ENCODE peak calls at places on chromosomes 4 and X, in five cellular contexts. J is H1, T is H9, Z is mesendoderm, X is IMR-90. O is an unnamed sample.

GRCh38 chr4:177108708-177109107 is 201.0 kb upstream of the NEIL3 start:
- DNase-seq in J (no peak), T (no peak), Z (peak; percentile 14), X (peak; percentile 68), O (no peak)

GRCh38 chr4:156475322-156475721 is 496.3 kb downstream of the PDGFC start:
- DNase-seq in J (no peak), T (no peak), Z (peak; percentile 27), X (peak; percentile 76), O (peak; percentile 51)

GRCh38 chrX:108225456-108225730 is 133.8 kb downstream of the ATG4A start:
- DNase-seq in J (no peak), T (no peak), Z (no peak), X (no peak), O (no peak)

GRCh38 chr4:3801931-3802550 is 35.9 kb downstream of the ADRA2C start:
- DNase-seq in J (no peak), T (no peak), Z (no peak), X (no peak), O (no peak)

GRCh38 chrX:40177942-40178715 is 80.4 kb upstream of the BCOR start:
- DNase-seq in J (no peak), T (no peak), Z (no peak), X (no peak), O (no peak)

GRCh38 chrX:129798888-129799287 is 19.1 kb downstream of the SASH3 start:
- DNase-seq in J (no peak), T (no peak), Z (no peak), X (no peak), O (no peak)

GRCh38 chr4:23878912-23879732 is 10.7 kb downstream of the PPARGC1A start:
- DNase-seq in J (no peak), T (no peak), Z (peak; percentile 94), X (peak; percentile 28), O (peak; percentile 59)

GRCh38 chr4:77501851-77502250 is 103.8 kb upstream of the CXCL13 start:
- DNase-seq in J (no peak), T (no peak), Z (no peak), X (no peak), O (no peak)

GRCh38 chr4:68577590-68577989 is 1.5 kb upstream of the UGT2B17 start:
- DNase-seq in J (no peak), T (no peak), Z (no peak), X (no peak), O (no peak)

GRCh38 chr4:6062133-6062532 is 43.9 kb upstream of the C4orf50 start:
- DNase-seq in J (no peak), T (no peak), Z (no peak), X (no peak), O (no peak)

GRCh38 chr4:142428715-142429114 is 417.4 kb downstream of the INPP4B start:
- DNase-seq in J (no peak), T (no peak), Z (no peak), X (no peak), O (no peak)

GRCh38 chrX:9873952-9874351 is 87.7 kb downstream of the SHROOM2 start:
- DNase-seq in J (peak; percentile 50), T (peak; percentile 46), Z (peak; percentile 66), X (peak; percentile 49), O (peak; percentile 65)

GRCh38 chr4:24765331-24765990 is 29.9 kb upstream of the SOD3 start:
- DNase-seq in J (no peak), T (no peak), Z (no peak), X (peak; percentile 76), O (peak; percentile 66)

GRCh38 chrX:49058794-49059193 is at the start of gene CCDC120:
- DNase-seq in J (no peak), T (peak; percentile 68), Z (peak; percentile 49), X (no peak), O (no peak)

GRCh38 chrX:49054073-49054762 is 4.6 kb upstream of the CCDC120 start:
- DNase-seq in J (no peak), T (no peak), Z (no peak), X (no peak), O (no peak)

DNA sequence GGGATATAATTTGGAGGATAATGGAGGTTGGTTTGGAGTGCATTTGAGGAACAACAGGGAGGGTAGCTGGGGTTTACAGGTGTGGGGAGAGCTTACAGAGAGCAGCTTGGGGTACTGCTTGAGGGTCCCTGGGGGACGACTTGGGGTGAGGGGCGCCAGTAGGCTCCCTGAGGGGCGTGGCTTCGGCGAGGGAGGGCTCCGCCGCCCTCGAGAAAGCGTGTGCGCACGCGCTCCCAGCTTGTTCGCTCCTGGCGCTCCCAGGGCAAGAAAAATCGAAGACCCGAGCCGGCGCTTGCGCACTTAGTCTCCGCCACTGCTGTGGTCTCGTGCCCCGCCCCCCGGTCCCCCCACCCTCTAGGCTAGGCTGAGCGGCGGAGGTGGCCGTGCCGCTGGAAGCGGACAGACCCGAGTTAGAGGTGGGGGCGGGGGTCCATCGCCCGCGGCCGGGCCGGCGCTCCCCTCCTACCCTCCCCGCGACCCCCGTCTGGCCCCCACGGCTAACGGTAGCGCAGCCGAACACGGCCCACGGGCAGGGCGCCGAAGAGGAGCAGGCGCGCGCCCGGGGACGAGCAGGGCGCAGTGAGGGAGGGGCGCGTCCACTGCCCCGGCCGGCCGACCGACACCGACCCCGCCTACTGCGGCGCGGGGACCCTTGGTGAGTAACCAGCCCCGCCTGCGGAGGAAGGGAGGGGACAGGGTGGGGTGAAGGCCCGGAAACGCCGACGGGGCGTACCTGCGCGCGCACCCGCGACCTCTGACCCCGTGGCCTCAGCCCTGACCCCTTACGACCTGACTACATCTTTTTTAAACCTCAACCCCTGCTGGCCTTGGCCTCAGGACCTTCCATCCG is 5.4 kb upstream of the CCDC120 start:
- DNase-seq in J (peak; percentile 75), T (peak; percentile 79), Z (peak; percentile 86), X (peak; percentile 43), O (peak; percentile 55)
- H2BK5ac ChIP-seq in J (peak overlapping the region; percentile 35), T (no peak overlapping the region), Z (no peak overlapping the region), X (no peak overlapping the region), O (peak overlapping the region; percentile 73)

DNA sequence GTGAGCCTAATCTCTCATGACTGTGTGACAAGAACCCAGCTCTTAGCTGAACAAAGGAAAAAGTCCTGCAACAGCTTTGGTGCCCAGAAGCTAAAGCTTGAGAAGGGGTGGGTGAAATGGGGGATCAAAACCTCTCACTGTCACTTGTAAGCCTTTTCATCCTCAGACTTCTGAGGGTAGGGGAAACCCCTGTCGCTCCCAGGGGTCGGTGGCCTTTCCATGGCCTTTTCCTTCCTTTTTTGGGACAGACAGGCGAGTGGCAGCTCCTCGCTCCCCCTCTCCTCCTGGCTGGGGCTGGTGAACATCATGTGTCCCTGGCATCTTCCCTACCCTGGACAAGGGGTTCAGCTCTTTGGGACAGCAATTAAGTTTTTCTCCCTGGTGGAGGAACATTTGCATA is 78.2 kb downstream of the FAM47A start:
- DNase-seq in J (peak; percentile 39), T (peak; percentile 25), Z (peak; percentile 0), X (no peak), O (no peak)
- H2BK5ac ChIP-seq in J (no peak overlapping the region), T (no peak overlapping the region), Z (no peak overlapping the region), X (no peak overlapping the region), O (no peak overlapping the region)

DNA sequence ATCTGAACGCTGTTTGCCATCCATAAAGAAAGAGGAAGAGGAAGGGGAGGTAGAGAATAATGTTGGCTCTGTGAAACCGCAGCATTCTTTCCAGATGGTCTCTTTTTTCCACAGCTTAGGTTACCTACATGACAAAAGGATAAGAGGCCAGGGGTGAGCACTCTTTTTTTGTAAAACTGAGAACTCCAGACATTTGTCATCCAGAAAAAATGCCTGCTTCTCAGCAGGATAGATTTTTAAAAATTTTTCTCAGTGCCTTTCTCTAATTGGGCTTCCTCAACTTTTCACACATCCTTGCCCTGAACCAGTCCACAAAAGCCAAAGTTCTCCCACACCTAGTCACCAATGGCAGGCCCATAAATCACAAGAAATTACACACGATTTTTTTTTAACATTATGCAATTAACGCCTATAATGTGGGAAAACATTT is 158.1 kb upstream of the TENM3 start:
- DNase-seq in J (peak; percentile 39), T (no peak), Z (peak; percentile 94), X (no peak), O (no peak)
- H2BK5ac ChIP-seq in J (peak overlapping the region; percentile 95), T (peak overlapping the region; percentile 36), Z (no peak overlapping the region), X (no peak overlapping the region), O (no peak overlapping the region)

GRCh38 chr4:99457270-99457669 is 22.1 kb upstream of the ADH7 start:
- DNase-seq in J (no peak), T (no peak), Z (peak; percentile 11), X (no peak), O (peak; percentile 5)
- H2BK5ac ChIP-seq in J (no peak overlapping the region), T (no peak overlapping the region), Z (no peak overlapping the region), X (no peak overlapping the region), O (no peak overlapping the region)

GRCh38 chr4:1217366-1217765 is 31.6 kb downstream of the CTBP1 start:
- DNase-seq in J (no peak), T (no peak), Z (no peak), X (no peak), O (no peak)
- H2BK5ac ChIP-seq in J (no peak overlapping the region), T (no peak overlapping the region), Z (no peak overlapping the region), X (no peak overlapping the region), O (no peak overlapping the region)

DNA sequence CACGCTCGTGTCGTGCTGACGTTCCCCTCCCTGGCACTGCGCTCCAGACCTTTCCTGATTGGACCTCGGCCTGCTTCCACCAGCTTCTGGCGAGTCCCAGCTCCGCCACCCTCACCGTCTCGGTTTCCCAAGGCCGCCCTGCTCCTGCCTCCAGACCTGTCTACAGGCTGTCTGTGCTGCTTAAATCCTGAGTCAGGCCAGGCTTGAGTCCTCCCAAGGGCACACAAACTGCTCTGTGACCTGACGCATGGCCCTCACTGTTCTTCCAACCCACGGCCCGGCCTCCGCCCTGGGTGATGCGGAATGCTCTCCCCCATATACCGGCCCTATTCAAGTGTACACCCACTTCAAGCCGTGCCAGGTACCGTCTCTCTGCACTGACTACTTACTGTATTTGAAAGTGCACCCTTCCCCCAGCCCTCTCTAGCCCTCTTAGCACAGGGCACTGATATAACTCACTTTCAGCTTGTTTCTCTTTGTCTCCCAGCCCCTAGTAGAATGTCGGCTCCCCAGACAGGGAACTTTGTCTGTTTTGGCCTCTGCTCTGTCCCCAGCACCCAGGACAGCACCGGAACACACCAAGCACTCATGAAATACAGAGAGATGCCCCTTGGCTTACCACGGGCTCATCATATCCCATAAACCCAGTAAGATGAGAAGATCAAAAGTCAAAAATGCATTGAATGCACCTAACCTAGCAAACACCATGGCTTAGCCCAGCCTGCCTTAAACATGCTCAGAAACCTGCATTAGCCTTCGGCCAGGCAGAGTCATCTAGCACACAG is 63.1 kb upstream of the AFAP1 start:
- DNase-seq in J (no peak), T (no peak), Z (no peak), X (no peak), O (no peak)
- H2BK5ac ChIP-seq in J (peak overlapping the region; percentile 66), T (no peak overlapping the region), Z (no peak overlapping the region), X (no peak overlapping the region), O (no peak overlapping the region)

GRCh38 chr4:118836763-118837507 is 1.0 kb upstream of the SEC24D start:
- DNase-seq in J (no peak), T (no peak), Z (no peak), X (no peak), O (no peak)

GRCh38 chr4:118833192-118833820 is 2.6 kb downstream of the SEC24D start:
- DNase-seq in J (no peak), T (no peak), Z (no peak), X (no peak), O (no peak)

GRCh38 chr4:118835896-118836762 is at the start of gene SEC24D:
- DNase-seq in J (peak; percentile 95), T (peak; percentile 93), Z (peak; percentile 93), X (peak; percentile 87), O (peak; percentile 96)

GRCh38 chr4:118834070-118834469 is 1.9 kb downstream of the SEC24D start:
- DNase-seq in J (no peak), T (no peak), Z (no peak), X (no peak), O (peak; percentile 31)

GRCh38 chr4:118834960-118835895 is 698 bp downstream of the SEC24D start:
- DNase-seq in J (no peak), T (peak; percentile 76), Z (peak; percentile 96), X (peak; percentile 94), O (peak; percentile 95)
- H2BK5ac ChIP-seq in J (peak overlapping the region; percentile 32), T (no peak overlapping the region), Z (no peak overlapping the region), X (peak overlapping the region; percentile 94), O (peak overlapping the region; percentile 81)